ENCODE peak calls at places on chromosomes 5 and 9, in ten cellular contexts. R is pulmonary artery endothelial cell; Z is activated T-cell treated with anti-CD3 and anti-CD28 coated beads for 1 hour; F is activated naive CD8-positive, alpha-beta T cell treated with anti-CD3 and anti-CD28 coated beads, Interleukin-2, amount 50 U/mL, for 24 hours; C is B cell; Q is activated CD4-positive, alpha-beta T cell treated with anti-CD3 and anti-CD28 coated beads, Interleukin-2, amount 50 U/mL, for 1 hour; H is astrocyte of the hippocampus; L is sciatic nerve; U is activated CD8-positive, alpha-beta memory T cell treated with anti-CD3 and anti-CD28 coated beads for 48 hours; N is WTC11. B is an unnamed sample.

GRCh38 chr9:123310551-123311249 is 42.3 kb upstream of the STRBP start:
- DNase-seq in Q (no peak), L (no peak), C (no peak), F (no peak), N (no peak), H (no peak), U (no peak), Z (no peak), R (no peak), B (no peak)

GRCh38 chr9:114008667-114009410 is 69.3 kb downstream of the AMBP start:
- DNase-seq in U (no peak), R (no peak), F (no peak), C (no peak), L (peak; percentile 14), N (peak; percentile 3), Z (no peak), H (no peak), Q (no peak), B (peak; percentile 8)

GRCh38 chr9:31597977-31598376 is 786.5 kb upstream of the ACO1 start:
- DNase-seq in R (no peak), Z (no peak), N (no peak), Q (no peak), C (no peak), F (no peak), L (no peak), H (peak; percentile 86), U (no peak), B (no peak)

GRCh38 chr9:133787749-133788015 is 49.5 kb upstream of the SARDH start:
- DNase-seq in N (peak; percentile 73), F (peak; percentile 16), H (peak; percentile 74), R (no peak), U (no peak), Z (no peak), L (no peak), C (peak; percentile 92), Q (no peak), B (peak; percentile 55)

GRCh38 chr9:109918359-109919163 is 138.6 kb downstream of the PALM2AKAP2 start:
- DNase-seq in N (no peak), R (no peak), L (no peak), Q (no peak), Z (no peak), U (no peak), C (peak; percentile 17), H (no peak), F (peak; percentile 20), B (no peak)

GRCh38 chr5:66582499-66582898 is 13.7 kb upstream of the MAST4 start:
- DNase-seq in N (no peak), Z (no peak), Q (no peak), L (no peak), F (no peak), H (peak; percentile 26), R (no peak), U (no peak), C (no peak), B (no peak)

GRCh38 chr5:91591076-91591475 is 208.0 kb upstream of the ARRDC3 start:
- DNase-seq in Q (no peak), R (no peak), H (peak; percentile 8), N (no peak), C (no peak), F (no peak), Z (no peak), U (no peak), L (no peak), B (no peak)

GRCh38 chr5:87741891-87742290 is 329.2 kb upstream of the CCNH start:
- DNase-seq in C (no peak), N (no peak), Z (no peak), F (no peak), Q (no peak), U (no peak), H (peak; percentile 55), R (no peak), L (no peak), B (no peak)

GRCh38 chr5:39005566-39006232 is 68.5 kb downstream of the RICTOR start:
- DNase-seq in R (no peak), N (no peak), U (no peak), L (no peak), F (no peak), H (no peak), Z (no peak), C (no peak), Q (no peak), B (peak; percentile 33)

GRCh38 chr9:111691686-111692329 is 30.4 kb downstream of the GNG10 start:
- DNase-seq in Q (no peak), L (no peak), U (no peak), C (no peak), F (no peak), R (no peak), Z (no peak), H (peak; percentile 49), N (no peak), B (peak; percentile 21)

GRCh38 chr9:137916540-137916939 is 39.0 kb downstream of the CACNA1B start:
- DNase-seq in H (no peak), C (no peak), R (no peak), F (no peak), Z (no peak), Q (no peak), L (no peak), N (no peak), U (no peak), B (no peak)

GRCh38 chr5:1514027-1514818 is 9.5 kb downstream of the LPCAT1 start:
- DNase-seq in C (peak; percentile 16), N (peak; percentile 39), Q (no peak), R (no peak), F (peak; percentile 1), H (no peak), Z (no peak), U (no peak), L (peak; percentile 51), B (peak; percentile 52)

GRCh38 chr5:179344301-179345178 is 721 bp downstream of the ADAMTS2 start:
- DNase-seq in L (no peak), F (peak; percentile 2), U (no peak), N (peak; percentile 30), C (peak; percentile 48), H (peak; percentile 48), Z (no peak), R (no peak), Q (no peak), B (peak; percentile 77)

GRCh38 chr5:77167695-77168111 is 42.8 kb upstream of the PDE8B start:
- DNase-seq in N (no peak), L (no peak), F (no peak), H (peak; percentile 82), U (no peak), Q (no peak), C (no peak), Z (no peak), R (no peak), B (no peak)

GRCh38 chr9:95213102-95213501 is 104.4 kb downstream of the FANCC start:
- DNase-seq in Z (no peak), C (no peak), F (no peak), Q (no peak), R (no peak), U (no peak), L (no peak), N (no peak), H (no peak), B (no peak)

GRCh38 chr9:110710420-110710819 is 41.8 kb downstream of the MUSK start:
- DNase-seq in L (no peak), Q (no peak), F (no peak), R (no peak), H (no peak), C (no peak), N (no peak), Z (no peak), U (no peak), B (no peak)

GRCh38 chr5:6220346-6221088 is 157.8 kb downstream of the MED10 start:
- DNase-seq in L (no peak), C (no peak), Z (no peak), F (no peak), Q (no peak), H (peak; percentile 8), N (no peak), R (no peak), U (no peak), B (no peak)

GRCh38 chr5:78458843-78459242 is 98.4 kb downstream of the SCAMP1 start:
- DNase-seq in U (no peak), L (no peak), H (no peak), Z (no peak), N (no peak), Q (no peak), R (no peak), C (no peak), F (no peak), B (no peak)

GRCh38 chr9:14271078-14271673 is 42.8 kb downstream of the NFIB start:
- DNase-seq in U (no peak), F (no peak), C (no peak), H (peak; percentile 88), Z (no peak), N (peak; percentile 16), Q (no peak), R (peak; percentile 57), L (peak; percentile 85), B (peak; percentile 73)

GRCh38 chr5:150661821-150662596 is 958 bp downstream of the MYOZ3 start:
- DNase-seq in R (no peak), F (no peak), H (no peak), N (no peak), Z (no peak), C (peak; percentile 4), L (no peak), U (no peak), Q (no peak), B (no peak)

GRCh38 chr9:88645172-88645868 is 110.3 kb downstream of the NXNL2 start:
- DNase-seq in F (no peak), U (no peak), Q (no peak), L (no peak), N (no peak), R (no peak), H (peak; percentile 42), C (no peak), Z (no peak), B (no peak)

GRCh38 chr9:123651273-123651672 is 278.7 kb downstream of the DENND1A start:
- DNase-seq in H (no peak), Z (no peak), Q (no peak), R (no peak), C (no peak), U (no peak), N (no peak), L (no peak), F (no peak), B (no peak)

GRCh38 chr5:137190441-137190840 is 308.7 kb downstream of the SPOCK1 start:
- DNase-seq in Q (no peak), R (no peak), N (no peak), U (no peak), Z (no peak), F (no peak), H (peak; percentile 32), C (no peak), L (no peak), B (no peak)